ENCODE peak calls at places on chromosomes 5 and 9, in eight cellular contexts. U, V, L, P, D, T, I and M are unnamed samples.
A peak's percentile ranks its signal among the peaks of the same experiment; 100 is the strongest.

GRCh38 chr5:72474117-72474915 is 32.9 kb downstream of the ZNF366 start:
- DNase-seq in D (no peak), U (no peak), T (no peak), I (no peak), L (peak; percentile 31), V (no peak), P (no peak), M (no peak)

GRCh38 chr5:960551-960950 is 48.1 kb upstream of the NKD2 start:
- DNase-seq in T (no peak), D (no peak), P (no peak), V (peak; percentile 20), L (no peak), U (no peak), I (peak; percentile 37), M (no peak)

GRCh38 chr5:1135696-1136525 is 24.0 kb upstream of the SLC12A7 start:
- DNase-seq in I (no peak), D (no peak), T (no peak), U (no peak), L (no peak), V (no peak), P (no peak), M (no peak)

GRCh38 chr9:93648836-93649235 is 72.5 kb downstream of the PHF2 start:
- DNase-seq in T (no peak), L (no peak), I (peak; percentile 25), U (peak; percentile 17), D (peak; percentile 4), V (no peak), P (no peak), M (no peak)

GRCh38 chr9:128005938-128006337 is 25.1 kb upstream of the EEIG1 start:
- DNase-seq in V (peak; percentile 59), L (no peak), T (no peak), U (no peak), I (no peak), P (no peak), D (no peak), M (no peak)

GRCh38 chr5:41858890-41859289 is 11.3 kb downstream of the OXCT1 start:
- DNase-seq in V (no peak), D (no peak), P (no peak), U (no peak), T (no peak), I (no peak), L (no peak), M (no peak)

GRCh38 chr5:109644829-109645228 is 44.9 kb upstream of the MAN2A1 start:
- DNase-seq in D (no peak), I (no peak), V (no peak), P (no peak), T (no peak), L (no peak), U (no peak), M (no peak)

GRCh38 chr9:70438341-70438924 is 24.0 kb upstream of the KLF9 start:
- DNase-seq in V (peak; percentile 86), U (peak; percentile 80), T (peak; percentile 62), D (peak; percentile 85), P (no peak), I (peak; percentile 63), L (peak; percentile 75), M (peak; percentile 63)

GRCh38 chr9:125990793-125991220 is 243.6 kb downstream of the PBX3 start:
- DNase-seq in P (no peak), U (no peak), T (peak; percentile 24), L (no peak), D (no peak), V (no peak), I (no peak), M (no peak)

GRCh38 chr5:98175474-98175873 is 598.0 kb upstream of the RGMB start:
- DNase-seq in L (no peak), V (no peak), P (no peak), D (no peak), I (no peak), T (no peak), U (no peak), M (no peak)

GRCh38 chr9:130451509-130452388 is 7.0 kb downstream of the ASS1 start:
- DNase-seq in P (peak; percentile 89), U (peak; percentile 89), D (peak; percentile 87), L (peak; percentile 94), V (peak; percentile 96), T (peak; percentile 86), I (peak; percentile 88), M (peak; percentile 68)

GRCh38 chr5:156326718-156327259 is at the start of gene SGCD:
- DNase-seq in I (peak; percentile 54), T (peak; percentile 47), V (peak; percentile 88), L (peak; percentile 26), U (peak; percentile 35), D (peak; percentile 26), P (peak; percentile 55), M (peak; percentile 1)

GRCh38 chr5:133260715-133261114 is 208.9 kb downstream of the HSPA4 start:
- DNase-seq in V (no peak), I (no peak), U (no peak), T (no peak), P (no peak), L (no peak), D (no peak), M (no peak)

GRCh38 chr9:104872959-104873850 is 54.8 kb downstream of the ABCA1 start:
- DNase-seq in U (no peak), D (peak; percentile 28), L (peak; percentile 99), T (no peak), I (no peak), P (peak; percentile 68), V (peak; percentile 55), M (peak; percentile 63)

GRCh38 chr9:21728781-21729180 is 73.7 kb upstream of the MTAP start:
- DNase-seq in U (no peak), D (no peak), T (no peak), L (peak; percentile 24), P (no peak), I (no peak), V (no peak), M (no peak)

GRCh38 chr9:127776195-127776918 is 2.1 kb downstream of the SH2D3C start:
- DNase-seq in L (no peak), I (peak; percentile 81), V (no peak), D (peak; percentile 78), T (peak; percentile 78), P (no peak), U (no peak), M (no peak)

DNA sequence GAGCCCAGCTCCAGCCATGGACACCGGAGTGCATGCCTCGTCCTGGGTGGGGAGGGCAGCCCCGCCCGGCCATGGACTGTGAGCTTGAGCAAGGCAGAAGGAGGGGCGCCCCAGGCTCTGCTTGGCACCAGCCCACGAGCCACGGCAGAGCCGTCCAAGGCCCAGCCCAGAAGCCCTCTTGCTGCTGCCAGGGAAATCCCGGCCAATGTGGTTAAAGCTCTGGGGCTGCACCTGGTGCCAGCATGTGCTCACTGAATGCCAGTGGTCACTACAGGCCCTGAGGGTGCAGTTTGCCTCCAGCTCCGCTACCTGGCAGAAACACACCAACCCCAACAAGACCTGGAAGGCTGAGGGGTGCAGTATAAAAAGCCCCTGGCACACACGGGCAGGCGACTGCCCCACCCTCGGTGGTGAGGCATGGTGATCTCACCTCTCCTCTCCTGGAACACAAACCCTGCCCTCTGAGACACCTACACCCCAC is 11.8 kb downstream of the BRD3 start:
- DNase-seq in T (peak; percentile 90), V (peak; percentile 85), D (peak; percentile 78), L (no peak), P (no peak), I (peak; percentile 76), U (peak; percentile 89), M (peak; percentile 52)
- H3K4me3 ChIP-seq in T (no peak overlapping the region), V (no peak overlapping the region), D (no peak overlapping the region), L (no peak overlapping the region), P (no peak overlapping the region), I (no peak overlapping the region), U (peak overlapping the region; percentile 23), M (peak overlapping the region; percentile 11)

GRCh38 chr5:142063376-142063775 is 45.2 kb upstream of the NDFIP1 start:
- DNase-seq in P (no peak), V (no peak), D (no peak), U (no peak), I (no peak), L (no peak), T (no peak), M (no peak)
- TF ChIP-seq CTCF in P (no peak), V (no peak), D (no peak), U (no peak), I (no peak), L (no peak), T (no peak), M (no peak)

DNA sequence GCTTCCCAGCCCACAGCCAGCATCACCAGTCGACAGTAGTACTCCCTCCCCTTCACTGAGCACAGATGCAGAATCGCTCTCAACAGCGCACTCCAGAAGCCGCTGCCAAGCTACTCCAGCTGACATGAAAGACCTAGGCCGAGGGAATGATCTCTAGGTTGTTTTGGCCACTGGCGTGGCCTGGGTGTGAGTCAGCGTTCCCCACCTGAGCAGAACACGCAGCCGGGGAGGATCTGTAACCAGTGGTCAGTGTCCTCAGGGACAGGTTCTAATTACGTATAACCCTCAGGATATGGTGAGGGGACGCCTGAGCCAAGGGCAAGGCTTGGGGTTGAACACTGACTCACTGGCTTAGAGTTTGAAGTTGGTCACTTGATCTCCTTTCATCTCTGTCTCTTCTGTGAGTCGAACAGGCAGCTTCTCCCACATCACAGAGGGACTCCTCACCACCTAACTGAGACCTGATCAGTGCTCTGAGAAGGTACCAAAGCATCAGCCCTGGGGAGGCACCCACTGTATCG is 76.9 kb upstream of the IL17B start:
- DNase-seq in V (peak; percentile 83), D (no peak), P (no peak), T (no peak), I (no peak), L (peak; percentile 49), U (no peak), M (no peak)
- H3K4me3 ChIP-seq in V (no peak overlapping the region), D (no peak overlapping the region), P (no peak overlapping the region), T (no peak overlapping the region), I (no peak overlapping the region), L (no peak overlapping the region), U (no peak overlapping the region), M (no peak overlapping the region)

GRCh38 chr5:68418680-68419079 is 203.1 kb downstream of the PIK3R1 start:
- DNase-seq in U (no peak), D (no peak), T (no peak), I (no peak), V (no peak), P (no peak), L (no peak), M (no peak)

GRCh38 chr5:68416714-68417113 is 201.2 kb downstream of the PIK3R1 start:
- DNase-seq in V (no peak), U (no peak), T (no peak), P (no peak), D (no peak), L (no peak), I (no peak), M (no peak)

GRCh38 chr5:68418230-68418629 is 202.7 kb downstream of the PIK3R1 start:
- DNase-seq in V (no peak), L (no peak), U (no peak), P (no peak), T (no peak), D (no peak), I (no peak), M (no peak)

GRCh38 chr5:68419101-68419636 is 203.6 kb downstream of the PIK3R1 start:
- DNase-seq in T (no peak), U (no peak), I (no peak), P (no peak), D (no peak), L (no peak), V (no peak), M (no peak)

GRCh38 chr5:68415177-68416085 is 199.9 kb downstream of the PIK3R1 start:
- DNase-seq in P (no peak), U (no peak), I (no peak), L (no peak), D (no peak), V (peak; percentile 35), T (no peak), M (no peak)
- TF ChIP-seq CTCF in P (no peak), U (no peak), I (no peak), L (no peak), D (no peak), V (no peak), T (no peak), M (no peak)

GRCh38 chr9:136844766-136845464 is 2.6 kb downstream of the AJM1 start:
- DNase-seq in T (no peak), D (no peak), I (no peak), U (no peak), V (no peak), L (no peak), P (no peak), M (no peak)
- H3K4me3 ChIP-seq in T (no peak overlapping the region), D (no peak overlapping the region), I (no peak overlapping the region), U (no peak overlapping the region), V (no peak overlapping the region), L (no peak overlapping the region), P (no peak overlapping the region), M (no peak overlapping the region)